ENCODE peak calls at places on chromosome 5, in four cellular contexts. Q is AG09309, W is choroid plexus epithelial cell, B is fibroblast of pulmonary artery. J is an unnamed sample.

GRCh38 chr5:8601831-8602354 is 732.9 kb downstream of the MTRR start:
- DNase-seq in Q (no peak), W (no peak), B (no peak), J (no peak)

GRCh38 chr5:174058433-174059122 is 13.1 kb downstream of the NSG2 start:
- DNase-seq in Q (no peak), W (no peak), B (no peak), J (no peak)

GRCh38 chr5:119269061-119269579 is 86.7 kb upstream of the TNFAIP8 start:
- DNase-seq in Q (no peak), W (peak; percentile 37), B (peak; percentile 29), J (no peak)

GRCh38 chr5:61578858-61579503 is 246.9 kb downstream of the ZSWIM6 start:
- DNase-seq in Q (no peak), W (peak; percentile 27), B (no peak), J (no peak)

GRCh38 chr5:103866169-103866568 is 303.6 kb upstream of the NUDT12 start:
- DNase-seq in Q (no peak), W (peak; percentile 40), B (no peak), J (no peak)

GRCh38 chr5:175479125-175479881 is 943 bp downstream of the SFXN1 start:
- DNase-seq in Q (no peak), W (no peak), B (no peak), J (no peak)

GRCh38 chr5:38069360-38069759 is 189.0 kb upstream of the EGFLAM start:
- DNase-seq in Q (no peak), W (no peak), B (no peak), J (no peak)

GRCh38 chr5:35884125-35884788 is 27.6 kb downstream of the IL7R start:
- DNase-seq in Q (peak; percentile 87), W (peak; percentile 83), B (peak; percentile 64), J (peak; percentile 68)

GRCh38 chr5:56175465-56175864 is 57.7 kb downstream of the ANKRD55 start:
- DNase-seq in Q (peak; percentile 73), W (peak; percentile 84), B (peak; percentile 95), J (peak; percentile 42)

GRCh38 chr5:146633273-146633672 is 117.3 kb upstream of the GPR151 start:
- DNase-seq in Q (no peak), W (no peak), B (no peak), J (no peak)

GRCh38 chr5:17497446-17497845 is 585 bp upstream of the TAF11L2 start:
- DNase-seq in Q (no peak), W (no peak), B (no peak), J (no peak)

GRCh38 chr5:66351822-66352221 is 207.7 kb downstream of the SREK1 start:
- DNase-seq in Q (no peak), W (no peak), B (no peak), J (no peak)

GRCh38 chr5:73751254-73751914 is 125.4 kb downstream of the ARHGEF28 start:
- DNase-seq in Q (no peak), W (no peak), B (no peak), J (no peak)

GRCh38 chr5:79209505-79209904 is 26.4 kb upstream of the JMY start:
- DNase-seq in Q (no peak), W (no peak), B (no peak), J (no peak)

GRCh38 chr5:50501510-50502209 is 60.6 kb upstream of the EMB start:
- DNase-seq in Q (no peak), W (no peak), B (no peak), J (no peak)

GRCh38 chr5:142894749-142895148 is 124.6 kb downstream of the ARHGAP26 start:
- DNase-seq in Q (peak; percentile 55), W (peak; percentile 79), B (peak; percentile 56), J (peak; percentile 36)

GRCh38 chr5:88130189-88130815 is 138.3 kb downstream of the TMEM161B start:
- DNase-seq in Q (no peak), W (no peak), B (no peak), J (no peak)

GRCh38 chr5:149857499-149857898 is 87.1 kb downstream of the PDE6A start:
- DNase-seq in Q (no peak), W (peak; percentile 68), B (peak; percentile 87), J (no peak)

GRCh38 chr5:138942861-138943260 is 67.7 kb upstream of the LRRTM2 start:
- DNase-seq in Q (no peak), W (no peak), B (no peak), J (no peak)

GRCh38 chr5:180630426-180630825 is 19.0 kb downstream of the FLT4 start:
- DNase-seq in Q (no peak), W (no peak), B (no peak), J (no peak)

GRCh38 chr5:132294728-132295504 is 722 bp downstream of the SLC22A4 start:
- DNase-seq in Q (peak; percentile 69), W (peak; percentile 80), B (peak; percentile 94), J (no peak)

GRCh38 chr5:76256116-76256889 is 146.8 kb upstream of the IQGAP2 start:
- DNase-seq in Q (peak; percentile 24), W (peak; percentile 87), B (peak; percentile 74), J (peak; percentile 12)

GRCh38 chr5:95238560-95239325 is 46.2 kb downstream of the MCTP1 start:
- DNase-seq in Q (no peak), W (peak; percentile 71), B (peak; percentile 37), J (no peak)

GRCh38 chr5:129465945-129466344 is 5.8 kb downstream of the ADAMTS19 start:
- DNase-seq in Q (no peak), W (no peak), B (no peak), J (no peak)

GRCh38 chr5:129461816-129462396 is 1.8 kb downstream of the ADAMTS19 start:
- DNase-seq in Q (no peak), W (no peak), B (no peak), J (no peak)

GRCh38 chr5:129459485-129460120 is 495 bp upstream of the ADAMTS19 start:
- DNase-seq in Q (no peak), W (peak; percentile 39), B (peak; percentile 59), J (no peak)

GRCh38 chr5:129460951-129461815 is 1.1 kb downstream of the ADAMTS19 start:
- DNase-seq in Q (no peak), W (peak; percentile 9), B (peak; percentile 38), J (no peak)

DNA sequence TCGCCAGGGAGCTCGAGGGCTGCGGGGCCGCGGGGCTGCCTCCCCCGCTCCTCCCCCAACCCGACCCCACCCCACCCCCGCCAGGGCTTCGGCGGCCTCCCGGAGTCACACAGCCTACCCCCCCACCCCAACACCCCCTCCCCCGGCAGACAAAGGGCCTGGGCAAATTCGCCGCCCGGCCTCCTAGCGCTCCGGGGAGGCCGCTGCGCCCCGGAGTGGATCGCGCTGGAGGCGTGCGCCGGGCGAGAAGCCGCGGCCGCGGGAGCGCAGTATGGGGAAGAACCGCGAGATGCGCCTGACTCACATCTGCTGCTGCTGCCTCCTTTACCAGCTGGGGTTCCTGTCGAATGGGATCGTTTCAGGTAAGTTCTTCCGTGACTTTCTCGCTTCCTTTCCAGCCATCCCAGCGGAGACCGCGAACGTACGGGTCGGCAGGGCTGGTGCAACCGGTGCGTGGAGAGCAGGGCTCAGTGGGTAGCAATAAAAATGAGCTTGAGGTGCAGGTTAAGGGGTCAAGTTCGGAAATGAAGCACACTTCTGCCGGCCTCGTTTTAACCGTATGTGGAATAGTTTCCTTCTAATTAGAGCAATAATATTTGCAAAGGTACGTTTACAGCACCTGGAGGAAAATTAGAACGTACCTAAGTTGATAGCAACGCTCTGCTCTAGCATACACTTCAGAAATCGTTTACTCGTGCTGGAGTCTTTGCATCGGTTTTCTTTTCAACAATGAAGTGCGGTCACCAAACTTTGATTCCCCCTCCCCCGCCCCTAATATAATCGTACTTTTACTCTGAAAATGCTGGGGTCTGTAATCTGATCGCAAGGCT is at the start of gene ADAMTS19:
- DNase-seq in Q (no peak), W (peak; percentile 52), B (peak; percentile 60), J (no peak)
- H3K4me3 ChIP-seq in Q (peak within 1 kb of the TSS; percentile 38), W (peak within 1 kb of the TSS; percentile 44), B (peak within 1 kb of the TSS; percentile 58), J (peak within 1 kb of the TSS; percentile 48)

GRCh38 chr5:112687306-112687705 is 50.4 kb upstream of the APC start:
- DNase-seq in Q (no peak), W (no peak), B (no peak), J (no peak)
- TF ChIP-seq CTCF in Q (no peak), W (no peak), B (no peak), J (no peak)

GRCh38 chr5:141490271-141490670 is 1.4 kb downstream of the PCDHGC5 start:
- DNase-seq in Q (no peak), W (no peak), B (no peak), J (no peak)

GRCh38 chr5:141490771-141491170 is 1.9 kb downstream of the PCDHGC5 start:
- DNase-seq in Q (no peak), W (no peak), B (no peak), J (no peak)

GRCh38 chr5:141492168-141492885 is 3.4 kb downstream of the PCDHGC5 start:
- DNase-seq in Q (no peak), W (no peak), B (no peak), J (no peak)

GRCh38 chr5:141489841-141490240 is 960 bp downstream of the PCDHGC5 start:
- DNase-seq in Q (no peak), W (no peak), B (no peak), J (no peak)

DNA sequence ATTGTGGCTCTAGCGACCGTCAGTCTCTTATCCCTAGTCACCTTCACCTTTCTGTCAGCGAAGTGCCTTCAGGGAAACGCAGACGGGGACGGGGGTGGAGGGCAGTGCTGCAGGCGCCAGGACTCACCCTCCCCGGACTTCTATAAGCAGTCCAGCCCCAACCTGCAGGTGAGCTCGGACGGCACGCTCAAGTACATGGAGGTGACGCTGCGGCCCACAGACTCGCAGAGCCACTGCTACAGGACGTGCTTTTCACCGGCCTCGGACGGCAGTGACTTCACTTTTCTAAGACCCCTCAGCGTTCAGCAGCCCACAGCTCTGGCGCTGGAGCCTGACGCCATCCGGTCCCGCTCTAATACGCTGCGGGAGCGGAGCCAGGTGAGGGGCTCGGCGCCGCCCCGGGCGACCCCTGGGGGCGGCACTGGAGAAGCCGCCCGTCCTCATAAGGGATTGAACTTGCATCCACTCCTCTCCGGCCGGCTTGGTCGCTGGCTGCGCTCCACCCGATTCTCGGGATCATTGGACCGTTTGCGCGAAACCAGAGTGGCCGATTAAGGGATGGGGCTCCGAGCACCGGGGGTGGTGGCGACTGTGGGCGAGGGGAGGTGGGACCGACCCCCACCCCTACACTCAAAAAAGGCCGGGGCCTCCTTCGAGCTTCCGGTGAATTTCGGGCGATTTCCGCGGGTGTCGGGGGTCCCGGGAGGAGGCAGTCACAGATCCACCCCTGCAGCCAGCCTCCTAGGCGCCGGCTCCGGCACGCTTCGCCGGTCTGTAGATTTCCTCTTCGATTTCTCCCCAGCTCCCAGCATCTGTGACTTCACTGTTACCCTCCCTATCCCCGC is 2.7 kb downstream of the PCDHGC5 start:
- DNase-seq in Q (no peak), W (no peak), B (no peak), J (no peak)
- H3K4me3 ChIP-seq in Q (no peak overlapping the region), W (no peak overlapping the region), B (no peak overlapping the region), J (no peak overlapping the region)

GRCh38 chr5:114360816-114361723 is 800 bp upstream of the KCNN2 start:
- DNase-seq in Q (no peak), W (no peak), B (no peak), J (no peak)
- TF ChIP-seq CTCF in Q (no peak), W (no peak), B (no peak), J (peak; percentile 18)

GRCh38 chr5:177357459-177358332 is at the start of gene RGS14:
- DNase-seq in Q (no peak), W (peak; percentile 71), B (peak; percentile 49), J (no peak)
- H3K4me3 ChIP-seq in Q (no peak within 1 kb of the TSS), W (no peak within 1 kb of the TSS), B (no peak within 1 kb of the TSS), J (no peak within 1 kb of the TSS)

GRCh38 chr5:153148624-153148976 is 341.9 kb upstream of the GRIA1 start:
- DNase-seq in Q (no peak), W (no peak), B (no peak), J (no peak)

GRCh38 chr5:153153086-153153485 is 337.4 kb upstream of the GRIA1 start:
- DNase-seq in Q (peak; percentile 17), W (peak; percentile 7), B (peak; percentile 27), J (peak; percentile 44)

GRCh38 chr5:153151558-153151957 is 338.9 kb upstream of the GRIA1 start:
- DNase-seq in Q (no peak), W (no peak), B (no peak), J (no peak)

GRCh38 chr5:153147891-153148623 is 342.4 kb upstream of the GRIA1 start:
- DNase-seq in Q (peak; percentile 27), W (peak; percentile 51), B (peak; percentile 71), J (no peak)
- TF ChIP-seq CTCF in Q (peak; percentile 70), W (peak; percentile 52), B (peak; percentile 79), J (peak; percentile 52)